ENCODE peak calls at places on chromosomes 6 and 20, in ten cellular contexts. G, P, A, Z, D, V, R, T, E and O are unnamed samples.

GRCh38 chr6:41022294-41022693 is 16.7 kb downstream of the UNC5CL start:
- DNase-seq in T (no peak), Z (no peak), R (no peak), G (no peak), A (no peak), P (no peak), D (no peak), V (no peak), E (no peak), O (no peak)

GRCh38 chr6:55974688-55975087 is 99.3 kb upstream of the BMP5 start:
- DNase-seq in G (no peak), V (no peak), P (no peak), D (no peak), T (no peak), R (no peak), Z (no peak), A (no peak), E (no peak), O (no peak)

GRCh38 chr6:7041511-7042026 is 66.2 kb upstream of the RREB1 start:
- DNase-seq in T (no peak), V (no peak), R (no peak), A (no peak), D (no peak), P (no peak), G (no peak), Z (no peak), E (no peak), O (no peak)

GRCh38 chr6:161369339-161369738 is 95.5 kb upstream of the AGPAT4 start:
- DNase-seq in Z (no peak), A (peak), V (no peak), R (no peak), D (no peak), P (no peak), T (no peak), G (peak), E (no peak), O (no peak)

GRCh38 chr6:28218312-28219248 is 6.5 kb upstream of the ZSCAN9 start:
- DNase-seq in Z (peak), V (peak), P (no peak), R (peak), T (peak), A (peak), G (peak), D (peak), E (peak), O (peak)

GRCh38 chr6:30960907-30961673 is 20.3 kb downstream of the MUCL3 start:
- DNase-seq in A (no peak), E (no peak), V (no peak), D (no peak), R (no peak), P (no peak), G (peak), Z (no peak), T (no peak), O (no peak)

GRCh38 chr6:113464959-113465358 is 392.2 kb upstream of the MARCKS start:
- DNase-seq in E (no peak), A (peak), G (no peak), Z (no peak), V (no peak), P (no peak), D (no peak), R (no peak), T (no peak), O (no peak)

GRCh38 chr6:94902974-94903628 is 674.2 kb upstream of the MANEA start:
- DNase-seq in G (no peak), A (no peak), P (no peak), V (no peak), T (no peak), Z (no peak), D (no peak), R (no peak), E (no peak), O (no peak)

GRCh38 chr6:159788757-159789376 is 535 bp downstream of the TCP1 start:
- DNase-seq in G (peak), E (peak), D (peak), R (peak), A (peak), Z (peak), P (no peak), T (peak), V (no peak), O (peak)

GRCh38 chr6:151071295-151071694 is 168.5 kb upstream of the AKAP12 start:
- DNase-seq in V (peak), P (no peak), T (no peak), E (no peak), R (no peak), G (no peak), A (no peak), D (peak), Z (peak), O (no peak)

GRCh38 chr20:57786304-57786942 is 76.6 kb upstream of the PMEPA1 start:
- DNase-seq in G (no peak), D (no peak), R (no peak), Z (no peak), V (no peak), T (no peak), A (no peak), E (no peak), P (no peak), O (peak)

GRCh38 chr20:63068711-63069367 is 62.1 kb upstream of the BHLHE23 start:
- DNase-seq in R (no peak), Z (no peak), V (no peak), D (peak), P (no peak), T (no peak), A (no peak), E (no peak), G (no peak), O (peak)

GRCh38 chr20:1946762-1947534 is 46.9 kb downstream of the PDYN start:
- DNase-seq in V (no peak), G (peak), D (peak), A (no peak), Z (peak), E (peak), T (peak), R (peak), P (no peak), O (peak)

GRCh38 chr6:107956586-107957164 is 1.3 kb downstream of the SEC63 start:
- DNase-seq in G (no peak), E (no peak), D (no peak), P (no peak), Z (no peak), T (no peak), V (no peak), R (no peak), A (peak), O (no peak)

GRCh38 chr20:33908351-33908750 is 85.4 kb upstream of the RALY start:
- DNase-seq in E (no peak), A (no peak), R (no peak), D (no peak), V (no peak), T (no peak), Z (no peak), G (no peak), P (no peak), O (no peak)

GRCh38 chr20:56350842-56351241 is 7.9 kb upstream of the FAM210B start:
- DNase-seq in A (no peak), Z (no peak), D (no peak), E (no peak), T (no peak), P (no peak), G (no peak), V (no peak), R (no peak), O (no peak)

GRCh38 chr6:125549202-125549884 is 200.1 kb upstream of the HEY2 start:
- DNase-seq in Z (no peak), V (no peak), E (no peak), R (no peak), D (no peak), P (no peak), A (no peak), G (no peak), T (no peak), O (no peak)

GRCh38 chr20:58044286-58044685 is 184.2 kb downstream of the ANKRD60 start:
- DNase-seq in T (no peak), D (no peak), P (no peak), Z (no peak), E (no peak), G (no peak), A (no peak), V (no peak), R (no peak), O (no peak)

GRCh38 chr6:145887969-145888368 is 73.4 kb upstream of the FBXO30 start:
- DNase-seq in R (no peak), A (no peak), P (no peak), V (no peak), D (peak), Z (peak), G (no peak), T (no peak), E (no peak), O (no peak)

GRCh38 chr20:668050-668449 is 7.6 kb downstream of the SCRT2 start:
- DNase-seq in D (no peak), E (no peak), T (no peak), Z (no peak), V (no peak), G (no peak), R (no peak), A (no peak), P (no peak), O (no peak)

GRCh38 chr6:15244605-15245360 is 1.1 kb upstream of the JARID2 start:
- DNase-seq in E (peak), D (peak), P (no peak), R (peak), V (peak), A (peak), G (peak), T (peak), Z (peak), O (peak)

GRCh38 chr6:42251500-42251899 is 33.8 kb upstream of the MRPS10 start:
- DNase-seq in E (no peak), R (no peak), G (no peak), P (no peak), Z (no peak), A (no peak), D (no peak), V (no peak), T (no peak), O (no peak)

GRCh38 chr6:82953871-82954270 is 111.8 kb downstream of the UBE3D start:
- DNase-seq in G (no peak), P (no peak), Z (no peak), R (no peak), D (peak), E (no peak), A (no peak), V (peak), T (no peak), O (no peak)

GRCh38 chr6:150409576-150410066 is 40.8 kb downstream of the IYD start:
- DNase-seq in P (no peak), D (peak), T (no peak), G (peak), A (no peak), V (no peak), Z (peak), E (peak), R (peak), O (no peak)

GRCh38 chr6:37576336-37576737 is 76.6 kb upstream of the CCDC167 start:
- DNase-seq in V (no peak), G (no peak), T (no peak), A (peak), P (no peak), R (no peak), Z (no peak), E (no peak), D (no peak), O (no peak)

GRCh38 chr20:39874049-39874893 is 814.8 kb downstream of the MAFB start:
- DNase-seq in T (peak), Z (peak), D (peak), E (peak), A (peak), V (no peak), P (peak), G (peak), R (peak), O (peak)

GRCh38 chr20:57896563-57896962 is 186.7 kb upstream of the PMEPA1 start:
- DNase-seq in P (no peak), R (no peak), A (no peak), V (no peak), G (no peak), D (no peak), E (no peak), Z (no peak), T (no peak), O (no peak)

GRCh38 chr20:36573798-36574277 is 441 bp downstream of the TGIF2 start:
- DNase-seq in A (no peak), R (peak), Z (peak), P (no peak), V (no peak), D (peak), G (peak), E (peak), T (no peak), O (peak)

GRCh38 chr6:38580030-38580429 is 59.7 kb downstream of the BTBD9 start:
- DNase-seq in D (no peak), T (no peak), G (no peak), P (no peak), A (no peak), Z (no peak), V (no peak), R (no peak), E (no peak), O (no peak)

GRCh38 chr6:2514965-2515543 is 235.7 kb downstream of the MYLK4 start:
- DNase-seq in Z (no peak), P (no peak), G (no peak), T (no peak), A (peak), R (no peak), E (peak), D (no peak), V (no peak), O (no peak)

GRCh38 chr6:155678361-155678760 is 222.7 kb upstream of the NOX3 start:
- DNase-seq in R (no peak), E (no peak), T (no peak), A (no peak), G (no peak), Z (no peak), V (no peak), D (no peak), P (no peak), O (no peak)

GRCh38 chr20:728022-728944 is 40.0 kb downstream of the SLC52A3 start:
- DNase-seq in A (peak), E (peak), T (peak), G (peak), P (no peak), V (no peak), R (peak), Z (no peak), D (peak), O (no peak)

GRCh38 chr6:128743974-128744765 is 138.8 kb upstream of the LAMA2 start:
- DNase-seq in E (no peak), T (no peak), G (no peak), R (no peak), V (no peak), Z (no peak), P (no peak), A (no peak), D (no peak), O (no peak)

GRCh38 chr6:30845183-30845582 is 39.1 kb upstream of the DDR1 start:
- DNase-seq in E (no peak), R (no peak), G (no peak), Z (no peak), D (no peak), T (no peak), V (no peak), P (no peak), A (no peak), O (no peak)

GRCh38 chr6:128696651-128697391 is 176.4 kb upstream of the PTPRK start:
- DNase-seq in P (no peak), E (no peak), D (no peak), V (no peak), T (no peak), A (peak), G (no peak), R (no peak), Z (no peak), O (no peak)

GRCh38 chr6:142302427-142303190 is 802 bp downstream of the ADGRG6 start:
- DNase-seq in T (no peak), P (no peak), D (no peak), G (peak), E (no peak), Z (no peak), A (no peak), V (no peak), R (no peak), O (no peak)
- TF ChIP-seq POLR2A in T (no peak), P (no peak), D (no peak), G (no peak), E (no peak), Z (no peak), A (no peak), V (no peak), R (no peak), O (no peak)

GRCh38 chr6:165988757-165989456 is 178.7 kb downstream of the TBXT start:
- DNase-seq in T (no peak), A (no peak), Z (peak), D (no peak), E (no peak), V (no peak), G (no peak), P (no peak), R (no peak), O (no peak)
- H3K4me3 ChIP-seq in T (peak), A (peak), Z (peak), D (peak), E (peak), V (peak), G (no peak), P (no peak), R (no peak), O (peak)

GRCh38 chr20:10170261-10170660 is 48.4 kb upstream of the SNAP25 start:
- DNase-seq in D (no peak), A (no peak), P (no peak), Z (no peak), G (no peak), T (no peak), E (no peak), V (no peak), R (no peak), O (no peak)
- TF ChIP-seq POLR2A in D (no peak), A (no peak), P (no peak), Z (no peak), G (no peak), T (no peak), E (no peak), V (no peak), R (no peak), O (no peak)

DNA sequence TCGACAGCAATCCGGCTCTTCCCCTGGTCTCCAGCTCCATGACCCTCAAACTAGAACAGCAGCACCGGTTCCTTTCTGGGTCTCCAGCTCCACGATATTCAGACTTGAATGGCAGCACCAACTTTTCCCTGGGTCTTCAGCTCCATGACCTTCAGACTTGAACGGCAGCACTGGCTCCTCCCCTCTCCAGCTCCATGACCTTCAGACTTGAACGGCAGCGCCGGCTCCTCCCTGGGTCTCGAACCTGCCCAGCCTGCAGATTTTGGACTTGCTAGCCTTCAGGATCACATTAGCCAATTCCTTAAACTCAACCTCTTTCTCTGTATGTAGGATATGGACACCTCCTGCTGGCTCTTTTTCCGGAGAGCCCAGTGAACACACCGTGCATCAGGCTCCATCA is 350.9 kb downstream of the PREX1 start:
- DNase-seq in A (no peak), V (no peak), P (no peak), Z (no peak), E (no peak), G (no peak), T (no peak), D (no peak), R (no peak), O (no peak)
- H3K4me3 ChIP-seq in A (no peak), V (no peak), P (no peak), Z (no peak), E (no peak), G (no peak), T (no peak), D (no peak), R (no peak), O (no peak)

GRCh38 chr6:106547961-106548453 is 81.3 kb downstream of the RTN4IP1 start:
- DNase-seq in G (no peak), T (no peak), P (no peak), D (no peak), R (no peak), E (no peak), A (no peak), V (no peak), Z (peak), O (no peak)
- TF ChIP-seq POLR2A in G (no peak), T (no peak), P (no peak), D (no peak), R (no peak), E (no peak), A (no peak), V (no peak), Z (no peak), O (no peak)

GRCh38 chr6:105995403-105995699 is 90.8 kb upstream of the PRDM1 start:
- DNase-seq in D (no peak), R (no peak), Z (no peak), E (no peak), G (no peak), V (no peak), T (no peak), A (no peak), P (no peak), O (no peak)

GRCh38 chr6:105992315-105992961 is 93.7 kb upstream of the PRDM1 start:
- DNase-seq in G (peak), A (peak), E (peak), Z (peak), D (peak), V (no peak), R (peak), T (peak), P (peak), O (peak)

GRCh38 chr6:105993341-105993740 is 92.8 kb upstream of the PRDM1 start:
- DNase-seq in D (no peak), T (no peak), E (no peak), Z (no peak), A (no peak), P (no peak), G (no peak), V (no peak), R (no peak), O (no peak)

GRCh38 chr6:105994522-105995402 is 91.4 kb upstream of the PRDM1 start:
- DNase-seq in R (peak), T (peak), P (no peak), E (peak), Z (peak), A (peak), G (peak), D (peak), V (no peak), O (peak)

DNA sequence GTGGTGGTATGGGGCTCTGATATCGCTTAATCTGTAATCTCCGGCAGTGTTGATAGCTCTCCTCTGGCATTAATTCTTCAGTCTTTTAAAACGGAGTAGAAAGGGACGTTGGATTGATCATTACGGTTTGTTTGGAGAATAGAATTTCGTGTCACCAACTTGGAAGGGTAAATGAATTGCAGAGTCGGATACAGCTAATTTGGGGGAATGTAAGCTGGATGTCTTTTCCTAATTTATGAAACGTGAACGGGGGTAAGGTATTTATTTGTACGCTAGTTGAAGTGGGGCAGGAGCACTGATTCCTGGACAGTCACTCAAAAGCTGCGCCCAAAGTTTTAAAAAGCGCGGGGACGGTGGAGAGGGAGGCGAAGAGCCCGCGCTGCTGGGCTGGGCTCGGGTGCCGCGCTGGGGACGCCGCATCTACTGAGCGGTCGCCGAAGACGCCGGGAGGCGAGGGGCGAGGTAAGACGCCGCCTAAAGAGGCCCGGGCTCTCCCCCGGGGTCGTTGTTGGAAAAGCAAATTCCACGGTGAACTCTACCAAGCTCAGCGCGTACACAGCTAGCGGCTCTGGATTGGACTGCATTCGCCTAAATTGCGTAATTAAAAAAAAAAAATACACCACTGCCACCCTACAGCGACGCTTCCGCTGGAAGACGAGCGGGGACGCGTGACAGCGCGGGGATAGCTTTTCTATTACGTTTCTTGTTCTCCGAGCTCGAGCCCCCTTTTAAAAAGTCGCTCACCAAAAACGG is 92.2 kb upstream of the PRDM1 start:
- DNase-seq in V (no peak), P (no peak), E (no peak), D (peak), A (no peak), R (no peak), Z (peak), G (no peak), T (no peak), O (no peak)
- H3K4me3 ChIP-seq in V (peak), P (peak), E (peak), D (peak), A (no peak), R (peak), Z (peak), G (peak), T (peak), O (peak)

GRCh38 chr6:8437813-8438212 is 2.5 kb upstream of the SLC35B3 start:
- DNase-seq in T (no peak), R (no peak), E (no peak), G (no peak), V (no peak), D (no peak), Z (no peak), P (no peak), A (no peak), O (no peak)

GRCh38 chr6:8436956-8437355 is 1.6 kb upstream of the SLC35B3 start:
- DNase-seq in E (no peak), T (no peak), G (no peak), A (no peak), D (no peak), V (no peak), Z (no peak), P (no peak), R (no peak), O (no peak)

GRCh38 chr6:8434727-8435092 is 635 bp downstream of the SLC35B3 start:
- DNase-seq in E (no peak), V (no peak), D (no peak), A (no peak), G (no peak), P (no peak), R (no peak), Z (no peak), T (no peak), O (no peak)

GRCh38 chr6:8435845-8436168 is 462 bp upstream of the SLC35B3 start:
- DNase-seq in G (no peak), A (peak), P (no peak), Z (no peak), E (no peak), D (no peak), R (no peak), V (no peak), T (no peak), O (no peak)

GRCh38 chr6:8435093-8435844 is at the start of gene SLC35B3:
- DNase-seq in V (peak), D (peak), T (peak), P (peak), G (peak), R (peak), A (peak), Z (peak), E (peak), O (peak)
- TF ChIP-seq POLR2A in V (peak), D (peak), T (peak), P (peak), G (peak), R (peak), A (peak), Z (peak), E (peak), O (peak)